ENCODE peak calls at places on chromosomes 13 and 19, in seven cellular contexts. One of them, this sample, is unnamed.

GRCh38 chr19:12842511-12842910 is 4.2 kb downstream of the MAST1 start:
- DNase-seq in H1: no peak
- DNase-seq in IMR-90: no peak
- DNase-seq in H9: no peak
- DNase-seq in mesenchymal stem cell: no peak
- DNase-seq in neuronal stem cell: no peak
- DNase-seq in trophoblast cell: no peak
- DNase-seq in this sample: no peak

GRCh38 chr19:3115411-3115810 is 20.4 kb upstream of the GNA15 start:
- DNase-seq in H1: no peak
- DNase-seq in IMR-90: no peak
- DNase-seq in H9: no peak
- DNase-seq in mesenchymal stem cell: no peak
- DNase-seq in neuronal stem cell: no peak
- DNase-seq in trophoblast cell: no peak
- DNase-seq in this sample: no peak

GRCh38 chr13:71813187-71813586 is 53.8 kb downstream of the DACH1 start:
- DNase-seq in H1: no peak
- DNase-seq in IMR-90: no peak
- DNase-seq in H9: no peak
- DNase-seq in mesenchymal stem cell: no peak
- DNase-seq in neuronal stem cell: no peak
- DNase-seq in trophoblast cell: no peak
- DNase-seq in this sample: no peak

GRCh38 chr19:3607398-3608078 is 863 bp upstream of the TBXA2R start:
- DNase-seq in H1: no peak
- DNase-seq in IMR-90: no peak
- DNase-seq in H9: peak; percentile 86
- DNase-seq in mesenchymal stem cell: peak; percentile 45
- DNase-seq in neuronal stem cell: no peak
- DNase-seq in trophoblast cell: no peak
- DNase-seq in this sample: peak; percentile 87

GRCh38 chr19:42323852-42324654 is 1.4 kb upstream of the MEGF8 start:
- DNase-seq in H1: no peak
- DNase-seq in IMR-90: no peak
- DNase-seq in H9: no peak
- DNase-seq in mesenchymal stem cell: no peak
- DNase-seq in neuronal stem cell: no peak
- DNase-seq in trophoblast cell: no peak
- DNase-seq in this sample: peak; percentile 21

GRCh38 chr13:27411393-27411792 is 13.0 kb upstream of the GTF3A start:
- DNase-seq in H1: no peak
- DNase-seq in IMR-90: no peak
- DNase-seq in H9: no peak
- DNase-seq in mesenchymal stem cell: no peak
- DNase-seq in neuronal stem cell: no peak
- DNase-seq in trophoblast cell: no peak
- DNase-seq in this sample: peak; percentile 68

GRCh38 chr13:102707465-102707864 is 12.6 kb upstream of the METTL21C start:
- DNase-seq in H1: no peak
- DNase-seq in IMR-90: peak; percentile 94
- DNase-seq in H9: no peak
- DNase-seq in mesenchymal stem cell: peak; percentile 78
- DNase-seq in neuronal stem cell: no peak
- DNase-seq in trophoblast cell: peak; percentile 77
- DNase-seq in this sample: no peak

GRCh38 chr13:85266331-85266730 is 532.9 kb downstream of the SLITRK6 start:
- DNase-seq in H1: no peak
- DNase-seq in IMR-90: no peak
- DNase-seq in H9: no peak
- DNase-seq in mesenchymal stem cell: no peak
- DNase-seq in neuronal stem cell: no peak
- DNase-seq in trophoblast cell: no peak
- DNase-seq in this sample: peak; percentile 22

GRCh38 chr13:24625324-24625723 is 54.9 kb upstream of the ATP12A start:
- DNase-seq in H1: no peak
- DNase-seq in IMR-90: no peak
- DNase-seq in H9: no peak
- DNase-seq in mesenchymal stem cell: peak; percentile 11
- DNase-seq in neuronal stem cell: no peak
- DNase-seq in trophoblast cell: no peak
- DNase-seq in this sample: no peak

GRCh38 chr19:41720103-41720502 is 11.7 kb downstream of the CEACAM5 start:
- DNase-seq in H1: no peak
- DNase-seq in IMR-90: no peak
- DNase-seq in H9: no peak
- DNase-seq in mesenchymal stem cell: no peak
- DNase-seq in neuronal stem cell: no peak
- DNase-seq in trophoblast cell: no peak
- DNase-seq in this sample: no peak

GRCh38 chr19:44576843-44577565 is 36.4 kb upstream of the IGSF23 start:
- DNase-seq in H1: no peak
- DNase-seq in IMR-90: peak; percentile 20
- DNase-seq in H9: peak; percentile 70
- DNase-seq in mesenchymal stem cell: peak; percentile 24
- DNase-seq in neuronal stem cell: no peak
- DNase-seq in trophoblast cell: peak; percentile 82
- DNase-seq in this sample: peak; percentile 75

GRCh38 chr13:51912511-51913225 is 50.9 kb downstream of the CCDC70 start:
- DNase-seq in H1: no peak
- DNase-seq in IMR-90: no peak
- DNase-seq in H9: peak; percentile 12
- DNase-seq in mesenchymal stem cell: no peak
- DNase-seq in neuronal stem cell: no peak
- DNase-seq in trophoblast cell: no peak
- DNase-seq in this sample: no peak

GRCh38 chr13:75748874-75749273 is 112.7 kb downstream of the LMO7 start:
- DNase-seq in H1: no peak
- DNase-seq in IMR-90: no peak
- DNase-seq in H9: no peak
- DNase-seq in mesenchymal stem cell: no peak
- DNase-seq in neuronal stem cell: no peak
- DNase-seq in trophoblast cell: no peak
- DNase-seq in this sample: no peak

GRCh38 chr19:16383584-16384161 is 59.0 kb downstream of the KLF2 start:
- DNase-seq in H1: no peak
- DNase-seq in IMR-90: no peak
- DNase-seq in H9: no peak
- DNase-seq in mesenchymal stem cell: no peak
- DNase-seq in neuronal stem cell: no peak
- DNase-seq in trophoblast cell: no peak
- DNase-seq in this sample: no peak

GRCh38 chr13:107650081-107650701 is 565.1 kb downstream of the LIG4 start:
- DNase-seq in H1: peak; percentile 47
- DNase-seq in IMR-90: peak; percentile 62
- DNase-seq in H9: peak; percentile 78
- DNase-seq in mesenchymal stem cell: peak; percentile 68
- DNase-seq in neuronal stem cell: peak; percentile 57
- DNase-seq in trophoblast cell: peak; percentile 47
- DNase-seq in this sample: peak; percentile 78

GRCh38 chr13:101838305-101838835 is 385.9 kb downstream of the ITGBL1 start:
- DNase-seq in H1: no peak
- DNase-seq in IMR-90: peak; percentile 1
- DNase-seq in H9: no peak
- DNase-seq in mesenchymal stem cell: peak; percentile 22
- DNase-seq in neuronal stem cell: no peak
- DNase-seq in trophoblast cell: no peak
- DNase-seq in this sample: no peak

GRCh38 chr13:105936816-105937215 is 598.6 kb downstream of the EFNB2 start:
- DNase-seq in H1: no peak
- DNase-seq in IMR-90: peak; percentile 24
- DNase-seq in H9: no peak
- DNase-seq in mesenchymal stem cell: peak; percentile 69
- DNase-seq in neuronal stem cell: no peak
- DNase-seq in trophoblast cell: peak; percentile 62
- DNase-seq in this sample: no peak

GRCh38 chr19:53881482-53882390 is at the start of gene PRKCG:
- DNase-seq in H1: no peak
- DNase-seq in IMR-90: no peak
- DNase-seq in H9: peak; percentile 77
- DNase-seq in mesenchymal stem cell: peak; percentile 67
- DNase-seq in neuronal stem cell: peak; percentile 78
- DNase-seq in trophoblast cell: peak; percentile 31
- DNase-seq in this sample: peak; percentile 69

GRCh38 chr13:38348890-38349289 is 761 bp upstream of the UFM1 start:
- DNase-seq in H1: no peak
- DNase-seq in IMR-90: peak; percentile 40
- DNase-seq in H9: no peak
- DNase-seq in mesenchymal stem cell: peak; percentile 60
- DNase-seq in neuronal stem cell: peak; percentile 11
- DNase-seq in trophoblast cell: peak; percentile 43
- DNase-seq in this sample: peak; percentile 37

DNA sequence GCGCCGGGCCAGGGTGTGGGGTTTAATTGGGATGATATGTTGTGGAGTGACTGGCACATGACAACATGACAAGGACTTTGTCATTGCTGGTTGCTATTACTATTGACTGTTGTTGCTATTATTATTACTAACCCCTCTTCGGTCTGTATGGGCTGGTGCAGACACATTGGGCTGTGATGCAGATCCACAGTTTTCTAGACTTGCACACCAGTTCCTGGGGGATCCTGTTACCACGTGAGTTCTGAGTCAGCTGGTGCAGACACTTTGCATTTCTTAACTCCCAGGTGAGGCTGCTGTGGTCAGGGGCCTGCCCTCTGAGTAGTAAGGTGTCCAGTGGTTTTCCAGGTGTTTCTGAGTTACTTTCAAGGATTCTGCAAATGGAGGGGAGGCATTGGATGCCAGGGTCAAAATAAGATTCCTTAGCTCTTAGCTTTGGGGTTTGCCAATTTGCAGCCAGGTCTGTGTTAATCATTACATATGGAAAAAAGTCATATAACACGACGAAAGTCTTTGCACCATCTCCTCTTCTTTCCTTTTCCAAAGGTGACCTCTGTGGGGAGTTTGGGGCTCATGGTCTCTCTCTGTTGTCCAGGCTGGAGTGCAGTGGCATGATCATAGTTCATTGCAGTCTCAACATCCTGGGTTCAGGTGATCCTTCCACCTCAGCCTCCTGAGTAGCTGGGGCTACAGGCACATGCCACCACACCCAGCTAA is 19.3 kb downstream of the BICRA start:
- DNase-seq in H1: no peak
- DNase-seq in IMR-90: no peak
- DNase-seq in H9: no peak
- DNase-seq in mesenchymal stem cell: no peak
- DNase-seq in neuronal stem cell: no peak
- DNase-seq in trophoblast cell: no peak
- DNase-seq in this sample: no peak
- H3K27me3 ChIP-seq in H1: no peaks in the 10 kb centered on the region
- H3K27me3 ChIP-seq in IMR-90: no peaks in the 10 kb centered on the region
- H3K27me3 ChIP-seq in H9: no peaks in the 10 kb centered on the region
- H3K27me3 ChIP-seq in mesenchymal stem cell: no peaks in the 10 kb centered on the region
- H3K27me3 ChIP-seq in neuronal stem cell: no peaks in the 10 kb centered on the region
- H3K27me3 ChIP-seq in trophoblast cell: no peaks in the 10 kb centered on the region
- H3K27me3 ChIP-seq in this sample: no peaks in the 10 kb centered on the region

DNA sequence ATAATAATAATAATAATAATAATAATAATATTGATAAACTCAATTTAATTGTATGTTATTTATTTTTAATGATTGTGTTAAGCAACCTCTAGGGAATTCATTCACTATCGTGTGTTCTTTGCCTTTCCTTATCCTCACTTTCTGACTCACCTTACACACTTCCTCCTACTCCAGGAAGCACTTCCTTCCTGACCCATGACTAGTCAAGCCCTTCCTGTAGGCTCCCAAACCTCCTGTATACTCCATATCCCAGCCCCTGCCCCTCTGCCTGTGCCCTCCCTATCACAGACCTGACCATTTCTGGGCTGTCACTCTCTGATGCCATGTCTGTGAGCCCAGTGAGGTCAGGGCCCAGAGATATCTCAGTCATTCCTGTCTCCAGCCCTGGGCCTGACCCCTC is 7.6 kb downstream of the LGALS4 start:
- DNase-seq in H1: no peak
- DNase-seq in IMR-90: no peak
- DNase-seq in H9: no peak
- DNase-seq in mesenchymal stem cell: no peak
- DNase-seq in neuronal stem cell: no peak
- DNase-seq in trophoblast cell: no peak
- DNase-seq in this sample: no peak
- H2BK120ac ChIP-seq in H1: no peak overlapping the region
- H2BK120ac ChIP-seq in IMR-90: no peak overlapping the region
- H2BK120ac ChIP-seq in H9: no peak overlapping the region
- H2BK120ac ChIP-seq in mesenchymal stem cell: no peak overlapping the region
- H2BK120ac ChIP-seq in neuronal stem cell: no peak overlapping the region
- H2BK120ac ChIP-seq in trophoblast cell: no peak overlapping the region
- H2BK120ac ChIP-seq in this sample: no peak overlapping the region

DNA sequence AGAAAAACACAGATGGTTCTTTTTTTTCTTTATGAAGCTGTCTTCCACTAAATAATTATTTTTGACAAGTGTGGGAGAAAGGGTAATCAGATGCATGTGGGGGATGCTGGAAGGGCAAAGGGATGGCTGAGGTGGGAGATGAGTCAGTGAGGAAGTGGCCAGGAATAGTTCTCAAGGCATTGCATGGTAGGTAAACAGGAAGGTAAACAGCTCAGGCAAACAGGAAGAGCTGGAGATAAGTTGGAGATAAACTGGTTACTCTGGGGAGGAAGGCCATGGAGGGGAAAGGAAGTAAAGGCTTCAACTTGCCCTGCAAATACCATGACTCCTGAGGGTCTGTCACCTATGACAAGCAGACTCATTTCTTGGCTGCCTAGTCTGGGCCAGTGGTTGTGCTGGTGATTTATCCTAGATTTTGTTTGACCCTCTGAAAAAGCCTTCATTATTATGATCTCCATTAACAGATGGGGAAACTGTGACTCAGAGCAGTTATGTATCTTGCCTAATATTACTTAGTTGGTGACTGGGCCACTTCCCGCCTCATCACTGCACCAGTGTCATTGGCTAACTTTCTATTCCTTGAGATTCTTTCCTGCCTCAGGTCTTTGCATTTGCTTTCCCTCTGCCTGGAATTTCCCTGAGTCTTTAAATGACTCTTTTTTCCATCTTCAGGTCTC is 17.1 kb downstream of the ACTL9 start:
- DNase-seq in H1: no peak
- DNase-seq in IMR-90: no peak
- DNase-seq in H9: no peak
- DNase-seq in mesenchymal stem cell: no peak
- DNase-seq in neuronal stem cell: no peak
- DNase-seq in trophoblast cell: peak; percentile 2
- DNase-seq in this sample: peak; percentile 51
- H2BK5ac ChIP-seq in H1: no peak overlapping the region
- H2BK5ac ChIP-seq in IMR-90: no peak overlapping the region
- H2BK5ac ChIP-seq in H9: no peak overlapping the region
- H2BK5ac ChIP-seq in mesenchymal stem cell: no peak overlapping the region
- H2BK5ac ChIP-seq in neuronal stem cell: no peak overlapping the region
- H2BK5ac ChIP-seq in trophoblast cell: no peak overlapping the region
- H2BK5ac ChIP-seq in this sample: no peak overlapping the region

DNA sequence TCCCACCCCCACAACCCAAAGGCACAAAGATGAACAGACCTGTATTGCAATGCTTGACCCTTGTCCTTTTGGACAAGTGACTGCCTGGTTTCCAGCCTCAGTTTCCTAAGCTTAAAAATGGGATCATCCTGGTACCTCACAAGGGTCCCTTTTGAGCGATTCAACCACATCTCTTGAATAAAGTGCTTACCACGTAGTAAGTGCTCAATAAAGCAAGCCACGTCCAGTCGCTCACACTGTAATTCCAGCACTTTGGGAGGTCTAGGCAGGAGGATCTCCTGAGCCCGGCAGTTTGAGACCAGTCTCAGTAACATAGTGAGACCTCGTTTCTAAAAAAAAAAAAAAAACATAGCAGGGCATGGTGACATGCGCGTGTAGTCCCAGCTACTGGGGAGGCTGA is 1.2 kb downstream of the DLL3 start:
- DNase-seq in H1: no peak
- DNase-seq in IMR-90: no peak
- DNase-seq in H9: no peak
- DNase-seq in mesenchymal stem cell: no peak
- DNase-seq in neuronal stem cell: no peak
- DNase-seq in trophoblast cell: no peak
- DNase-seq in this sample: no peak
- H3K27me3 ChIP-seq in H1: peaks cover 67% of the 10 kb centered on the region
- H3K27me3 ChIP-seq in IMR-90: peaks cover 45% of the 10 kb centered on the region
- H3K27me3 ChIP-seq in H9: peaks cover 8% of the 10 kb centered on the region
- H3K27me3 ChIP-seq in mesenchymal stem cell: peaks cover 81% of the 10 kb centered on the region
- H3K27me3 ChIP-seq in neuronal stem cell: peaks cover 11% of the 10 kb centered on the region
- H3K27me3 ChIP-seq in trophoblast cell: peaks cover 24% of the 10 kb centered on the region
- H3K27me3 ChIP-seq in this sample: peaks cover 17% of the 10 kb centered on the region

This sample was measured in mesendoderm.